ENCODE peak calls at places on chromosome 2, in five cellular contexts. G is PC-9, B is D721Med, D is suprapubic skin, S is upper lobe of right lung. V is an unnamed sample.
A peak's percentile ranks its signal among the peaks of the same experiment; 100 is the strongest.

GRCh38 chr2:202147775-202148174 is 74.7 kb downstream of the KIAA2012 start:
- DNase-seq in G (no peak), B (no peak), D (no peak), S (no peak), V (no peak)

GRCh38 chr2:101012706-101013181 is 10.7 kb downstream of the RPL31 start:
- DNase-seq in G (peak; percentile 19), B (no peak), D (no peak), S (no peak), V (no peak)

GRCh38 chr2:172248381-172249173 is 145.9 kb upstream of the DLX2 start:
- DNase-seq in G (peak; percentile 76), B (peak; percentile 86), D (no peak), S (no peak), V (no peak)

GRCh38 chr2:160516547-160517365 is 23.1 kb upstream of the RBMS1 start:
- DNase-seq in G (no peak), B (no peak), D (no peak), S (no peak), V (no peak)

GRCh38 chr2:16400127-16400623 is 265.5 kb downstream of the CYRIA start:
- DNase-seq in G (no peak), B (no peak), D (no peak), S (no peak), V (no peak)

GRCh38 chr2:193141-193552 is 70.7 kb downstream of the SH3YL1 start:
- DNase-seq in G (no peak), B (no peak), D (no peak), S (no peak), V (no peak)

GRCh38 chr2:16546128-16546754 is 119.4 kb downstream of the CYRIA start:
- DNase-seq in G (no peak), B (no peak), D (no peak), S (no peak), V (no peak)

GRCh38 chr2:153320892-153321291 is 157.7 kb downstream of the RPRM start:
- DNase-seq in G (no peak), B (no peak), D (no peak), S (no peak), V (no peak)

GRCh38 chr2:61671561-61672315 is 133.6 kb upstream of the XPO1 start:
- DNase-seq in G (no peak), B (no peak), D (no peak), S (no peak), V (no peak)

GRCh38 chr2:95030496-95030895 is 5.0 kb downstream of the MAL start:
- DNase-seq in G (peak; percentile 81), B (no peak), D (no peak), S (no peak), V (no peak)

GRCh38 chr2:216688731-216689360 is 6.5 kb downstream of the IGFBP5 start:
- DNase-seq in G (no peak), B (no peak), D (no peak), S (peak; percentile 62), V (no peak)

GRCh38 chr2:172698041-172698863 is 37.4 kb upstream of the RAPGEF4 start:
- DNase-seq in G (peak; percentile 47), B (no peak), D (no peak), S (no peak), V (no peak)

GRCh38 chr2:120368086-120368485 is 22.1 kb downstream of the INHBB start:
- DNase-seq in G (no peak), B (no peak), D (no peak), S (no peak), V (no peak)

GRCh38 chr2:74300506-74300905 is 42.7 kb downstream of the SLC4A5 start:
- DNase-seq in G (no peak), B (no peak), D (no peak), S (no peak), V (no peak)

GRCh38 chr2:15832849-15833680 is 107.3 kb upstream of the MYCN start:
- DNase-seq in G (no peak), B (no peak), D (no peak), S (peak; percentile 36), V (no peak)

GRCh38 chr2:228126401-228126800 is 55.1 kb downstream of the SPHKAP start:
- DNase-seq in G (no peak), B (no peak), D (no peak), S (no peak), V (no peak)

GRCh38 chr2:84900951-84901350 is 4.5 kb upstream of the TMSB10 start:
- DNase-seq in G (no peak), B (no peak), D (no peak), S (no peak), V (no peak)

GRCh38 chr2:86566158-86566827 is 3.0 kb upstream of the CHMP3 start:
- DNase-seq in G (no peak), B (no peak), D (no peak), S (no peak), V (no peak)

GRCh38 chr2:18987592-18988073 is 370.8 kb downstream of the OSR1 start:
- DNase-seq in G (peak; percentile 68), B (no peak), D (peak; percentile 80), S (no peak), V (no peak)

GRCh38 chr2:158774663-158775062 is 20.5 kb upstream of the DAPL1 start:
- DNase-seq in G (no peak), B (no peak), D (no peak), S (no peak), V (no peak)

GRCh38 chr2:54417577-54417976 is 38.5 kb upstream of the SPTBN1 start:
- DNase-seq in G (no peak), B (no peak), D (no peak), S (no peak), V (no peak)

GRCh38 chr2:211709394-211709793 is 829.2 kb downstream of the ERBB4 start:
- DNase-seq in G (no peak), B (no peak), D (no peak), S (no peak), V (no peak)

GRCh38 chr2:118842687-118843491 is 4.6 kb downstream of the EN1 start:
- DNase-seq in G (no peak), B (no peak), D (peak; percentile 72), S (no peak), V (no peak)

GRCh38 chr2:215536476-215536875 is 100.6 kb upstream of the FN1 start:
- DNase-seq in G (no peak), B (no peak), D (no peak), S (no peak), V (no peak)

GRCh38 chr2:2291500-2292260 is 39.4 kb downstream of the MYT1L start:
- DNase-seq in G (no peak), B (peak; percentile 41), D (no peak), S (no peak), V (no peak)

GRCh38 chr2:31785876-31786275 is 205.1 kb upstream of the SRD5A2 start:
- DNase-seq in G (no peak), B (no peak), D (no peak), S (no peak), V (no peak)

GRCh38 chr2:189276277-189276676 is 96.7 kb upstream of the COL5A2 start:
- DNase-seq in G (no peak), B (no peak), D (no peak), S (no peak), V (no peak)

GRCh38 chr2:1869987-1870386 is 125.7 kb upstream of the PXDN start:
- DNase-seq in G (no peak), B (no peak), D (no peak), S (no peak), V (no peak)

GRCh38 chr2:120221616-120222015 is 1.6 kb downstream of the TMEM185B start:
- DNase-seq in G (no peak), B (no peak), D (peak; percentile 45), S (no peak), V (no peak)

GRCh38 chr2:197920581-197921213 is 116.3 kb downstream of the PLCL1 start:
- DNase-seq in G (no peak), B (no peak), D (no peak), S (no peak), V (no peak)
- TF ChIP-seq CTCF in G (no peak), B (no peak), D (no peak), S (no peak), V (no peak)

GRCh38 chr2:137676348-137676747 is 287.9 kb upstream of the HNMT start:
- DNase-seq in G (no peak), B (no peak), D (no peak), S (no peak), V (no peak)

GRCh38 chr2:137672961-137673552 is 291.2 kb upstream of the HNMT start:
- DNase-seq in G (no peak), B (no peak), D (no peak), S (no peak), V (no peak)

GRCh38 chr2:137675584-137676327 is 288.5 kb upstream of the HNMT start:
- DNase-seq in G (no peak), B (no peak), D (no peak), S (no peak), V (no peak)

GRCh38 chr2:137674991-137675390 is 289.3 kb upstream of the HNMT start:
- DNase-seq in G (no peak), B (no peak), D (no peak), S (no peak), V (no peak)

GRCh38 chr2:137677466-137677865 is 286.8 kb upstream of the HNMT start:
- DNase-seq in G (no peak), B (no peak), D (no peak), S (no peak), V (no peak)
- TF ChIP-seq CTCF in G (no peak), B (peak; percentile 26), D (no peak), S (no peak), V (peak; percentile 26)

GRCh38 chr2:184367211-184367610 is 231.1 kb upstream of the ZNF804A start:
- DNase-seq in G (no peak), B (no peak), D (no peak), S (no peak), V (no peak)

GRCh38 chr2:184359379-184359778 is 238.9 kb upstream of the ZNF804A start:
- DNase-seq in G (no peak), B (no peak), D (no peak), S (no peak), V (no peak)

DNA sequence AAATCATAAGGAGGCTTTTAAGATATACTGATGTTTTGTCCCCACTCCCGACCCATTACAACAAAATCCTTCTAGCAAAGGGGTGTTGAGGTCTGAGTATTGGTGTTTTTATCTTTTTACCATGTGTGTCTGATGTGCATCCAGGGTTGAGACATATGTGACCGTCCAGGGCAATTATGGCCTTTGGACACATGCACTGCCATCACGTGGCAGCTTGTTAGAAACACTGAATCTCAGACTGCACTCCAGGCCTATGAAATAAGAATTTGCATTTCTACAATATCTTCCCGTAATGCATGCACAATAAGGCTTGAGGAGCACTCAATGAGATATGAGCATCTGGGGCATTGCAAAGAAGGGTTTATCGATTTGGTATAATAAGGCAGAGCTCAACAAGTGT is 235.1 kb upstream of the ZNF804A start:
- DNase-seq in G (no peak), B (no peak), D (no peak), S (no peak), V (no peak)
- TF ChIP-seq CTCF in G (no peak), B (no peak), D (no peak), S (no peak), V (no peak)

GRCh38 chr2:27304488-27305240 is 3.6 kb downstream of the UCN start:
- DNase-seq in G (no peak), B (no peak), D (no peak), S (no peak), V (no peak)

GRCh38 chr2:27305516-27305915 is 2.7 kb downstream of the UCN start:
- DNase-seq in G (no peak), B (no peak), D (no peak), S (no peak), V (no peak)

GRCh38 chr2:27307545-27308358 is 493 bp downstream of the UCN start:
- DNase-seq in G (no peak), B (no peak), D (no peak), S (no peak), V (no peak)

GRCh38 chr2:27306657-27307544 is 1.3 kb downstream of the UCN start:
- DNase-seq in G (no peak), B (no peak), D (no peak), S (no peak), V (no peak)

GRCh38 chr2:27306136-27306535 is 2.1 kb downstream of the UCN start:
- DNase-seq in G (no peak), B (no peak), D (no peak), S (no peak), V (no peak)
- TF ChIP-seq CTCF in G (no peak), B (no peak), D (no peak), S (no peak), V (no peak)